ENCODE peak calls at places on chromosomes 1 and 21, in seven cellular contexts. One of them, this sample, is unnamed.

GRCh38 chr1:216154063-216154462 is 269.2 kb downstream of the USH2A start:
- DNase-seq in adrenal gland: no peak
- DNase-seq in T-helper 17 cell: no peak
- DNase-seq in psoas muscle: no peak
- DNase-seq in NCI-H2171 treated with DMSO at 0.1 percent for 48 hours: no peak
- DNase-seq in sciatic nerve: no peak
- DNase-seq in iris pigment epithelial cell: no peak
- DNase-seq in this sample: no peak

GRCh38 chr1:24481098-24481497 is 21.5 kb upstream of the RCAN3 start:
- DNase-seq in adrenal gland: peak
- DNase-seq in T-helper 17 cell: peak
- DNase-seq in psoas muscle: no peak
- DNase-seq in NCI-H2171 treated with DMSO at 0.1 percent for 48 hours: no peak
- DNase-seq in sciatic nerve: no peak
- DNase-seq in iris pigment epithelial cell: no peak
- DNase-seq in this sample: peak

GRCh38 chr1:25461783-25462182 is 31.1 kb downstream of the MACO1 start:
- DNase-seq in adrenal gland: no peak
- DNase-seq in T-helper 17 cell: no peak
- DNase-seq in psoas muscle: no peak
- DNase-seq in NCI-H2171 treated with DMSO at 0.1 percent for 48 hours: no peak
- DNase-seq in sciatic nerve: no peak
- DNase-seq in iris pigment epithelial cell: no peak
- DNase-seq in this sample: no peak

GRCh38 chr1:183596500-183596899 is 6.2 kb upstream of the NCF2 start:
- DNase-seq in adrenal gland: no peak
- DNase-seq in T-helper 17 cell: no peak
- DNase-seq in psoas muscle: no peak
- DNase-seq in NCI-H2171 treated with DMSO at 0.1 percent for 48 hours: no peak
- DNase-seq in sciatic nerve: no peak
- DNase-seq in iris pigment epithelial cell: no peak
- DNase-seq in this sample: no peak

GRCh38 chr1:68291763-68292384 is 59.6 kb upstream of the WLS start:
- DNase-seq in adrenal gland: peak
- DNase-seq in T-helper 17 cell: no peak
- DNase-seq in psoas muscle: no peak
- DNase-seq in NCI-H2171 treated with DMSO at 0.1 percent for 48 hours: no peak
- DNase-seq in sciatic nerve: no peak
- DNase-seq in iris pigment epithelial cell: peak
- DNase-seq in this sample: no peak

GRCh38 chr1:22317231-22317919 is 134.3 kb upstream of the ZBTB40 start:
- DNase-seq in adrenal gland: no peak
- DNase-seq in T-helper 17 cell: no peak
- DNase-seq in psoas muscle: no peak
- DNase-seq in NCI-H2171 treated with DMSO at 0.1 percent for 48 hours: peak
- DNase-seq in sciatic nerve: no peak
- DNase-seq in iris pigment epithelial cell: no peak
- DNase-seq in this sample: no peak

GRCh38 chr1:146019225-146020057 is 2.1 kb downstream of the HJV start:
- DNase-seq in adrenal gland: no peak
- DNase-seq in T-helper 17 cell: no peak
- DNase-seq in psoas muscle: peak
- DNase-seq in NCI-H2171 treated with DMSO at 0.1 percent for 48 hours: no peak
- DNase-seq in sciatic nerve: peak
- DNase-seq in iris pigment epithelial cell: no peak
- DNase-seq in this sample: no peak

GRCh38 chr1:183278736-183279591 is 92.9 kb downstream of the LAMC2 start:
- DNase-seq in adrenal gland: no peak
- DNase-seq in T-helper 17 cell: no peak
- DNase-seq in psoas muscle: no peak
- DNase-seq in NCI-H2171 treated with DMSO at 0.1 percent for 48 hours: no peak
- DNase-seq in sciatic nerve: no peak
- DNase-seq in iris pigment epithelial cell: peak
- DNase-seq in this sample: no peak

GRCh38 chr1:147579532-147580199 is 38.4 kb downstream of the BCL9 start:
- DNase-seq in adrenal gland: no peak
- DNase-seq in T-helper 17 cell: no peak
- DNase-seq in psoas muscle: no peak
- DNase-seq in NCI-H2171 treated with DMSO at 0.1 percent for 48 hours: no peak
- DNase-seq in sciatic nerve: no peak
- DNase-seq in iris pigment epithelial cell: peak
- DNase-seq in this sample: no peak

GRCh38 chr1:15598436-15598835 is 13.6 kb upstream of the AGMAT start:
- DNase-seq in adrenal gland: no peak
- DNase-seq in T-helper 17 cell: no peak
- DNase-seq in psoas muscle: no peak
- DNase-seq in NCI-H2171 treated with DMSO at 0.1 percent for 48 hours: peak
- DNase-seq in sciatic nerve: no peak
- DNase-seq in iris pigment epithelial cell: no peak
- DNase-seq in this sample: no peak

GRCh38 chr21:35525443-35525842 is 476.3 kb upstream of the RUNX1 start:
- DNase-seq in adrenal gland: peak
- DNase-seq in T-helper 17 cell: no peak
- DNase-seq in psoas muscle: no peak
- DNase-seq in NCI-H2171 treated with DMSO at 0.1 percent for 48 hours: no peak
- DNase-seq in sciatic nerve: no peak
- DNase-seq in iris pigment epithelial cell: no peak
- DNase-seq in this sample: no peak